ENCODE peak calls at places on chromosomes 6 and 20, in five cellular contexts. U is mammary epithelial cell, D is lower lobe of right lung, Q is breast epithelium, Y is psoas muscle. Z is an unnamed sample. For H3K4me1, the result is how much of the 10 kb centered on the place peaks cover.

GRCh38 chr6:1771324-1771723 is 161.6 kb downstream of the FOXC1 start:
- DNase-seq in D (no peak), Y (no peak), U (peak), Q (no peak), Z (no peak)

GRCh38 chr6:42400031-42400760 is 51.5 kb downstream of the TRERF1 start:
- DNase-seq in D (no peak), U (no peak), Q (no peak), Y (no peak), Z (no peak)

GRCh38 chr6:125014157-125014957 is 52.1 kb downstream of the RNF217 start:
- DNase-seq in Y (no peak), U (peak), Q (no peak), D (no peak), Z (no peak)

GRCh38 chr20:47727170-47727880 is 58.0 kb downstream of the SULF2 start:
- DNase-seq in Y (peak), Q (no peak), U (no peak), D (peak), Z (no peak)

GRCh38 chr6:143405381-143406154 is 44.9 kb downstream of the ADAT2 start:
- DNase-seq in Y (no peak), U (peak), Q (no peak), D (no peak), Z (no peak)

GRCh38 chr6:13573669-13574110 is 711 bp upstream of the SIRT5 start:
- DNase-seq in D (peak), Y (peak), Q (no peak), U (peak), Z (no peak)

GRCh38 chr20:25065044-25065624 is 7.2 kb upstream of the ACSS1 start:
- DNase-seq in Q (no peak), Y (peak), D (no peak), U (no peak), Z (no peak)

GRCh38 chr6:85126448-85127178 is 323.3 kb upstream of the NT5E start:
- DNase-seq in Q (peak), D (peak), U (peak), Y (peak), Z (no peak)

GRCh38 chr20:60862601-60863000 is 389.5 kb upstream of the CDH4 start:
- DNase-seq in Y (no peak), Q (no peak), D (no peak), U (no peak), Z (no peak)

GRCh38 chr6:110020888-110021287 is 42.8 kb downstream of the GPR6 start:
- DNase-seq in D (no peak), U (no peak), Q (no peak), Y (no peak), Z (no peak)

GRCh38 chr6:17585766-17586502 is 14.2 kb upstream of the FAM8A1 start:
- DNase-seq in Y (no peak), Q (no peak), D (peak), U (peak), Z (no peak)

GRCh38 chr20:8089668-8090067 is 42.4 kb upstream of the PLCB1 start:
- DNase-seq in D (no peak), Q (no peak), Y (no peak), U (no peak), Z (no peak)

GRCh38 chr20:13166006-13166405 is 55.1 kb upstream of the ISM1 start:
- DNase-seq in Y (no peak), Q (no peak), U (no peak), D (no peak), Z (no peak)

GRCh38 chr6:6696867-6697531 is 108.5 kb downstream of the LY86 start:
- DNase-seq in Y (peak), U (peak), Q (no peak), D (peak), Z (no peak)
- H3K4me1 ChIP-seq in Y (under half), U (under half), Q (under half), D (half or more), Z (under half)

DNA sequence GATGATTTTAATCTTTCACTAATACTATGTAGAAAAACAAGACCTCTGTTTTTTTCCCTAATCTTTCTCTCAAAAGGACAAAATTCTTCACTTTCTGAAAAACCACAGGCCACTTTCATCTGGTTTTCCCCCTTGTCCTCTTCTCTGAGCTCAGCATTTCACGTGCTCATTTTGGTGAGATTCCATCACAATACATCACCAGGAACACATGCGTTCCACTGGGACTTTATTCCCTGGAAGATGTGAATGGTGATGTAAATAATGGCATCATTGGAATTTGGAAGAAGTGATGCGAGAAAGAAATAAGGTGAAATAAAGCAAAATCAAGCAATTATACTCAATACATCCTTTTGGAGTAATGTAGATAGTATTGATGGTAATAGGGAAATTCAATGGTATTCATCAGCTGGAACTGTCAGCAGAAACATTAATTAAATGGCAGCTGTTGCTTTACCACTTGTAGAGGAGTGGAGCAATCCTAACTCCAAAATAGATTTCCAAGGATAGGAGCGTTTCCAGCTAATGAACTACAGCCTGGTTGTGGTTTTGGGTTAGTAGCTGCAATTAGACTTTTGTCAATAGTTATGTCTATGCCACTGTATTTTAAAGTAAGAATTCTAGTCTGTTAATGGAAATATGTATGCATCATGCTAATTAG is 11.5 kb downstream of the FILIP1 start:
- DNase-seq in Q (no peak), Y (no peak), D (no peak), U (no peak), Z (no peak)
- H3K4me1 ChIP-seq in Q (under half), Y (half or more), D (under half), U (under half), Z (under half)

GRCh38 chr6:2978923-2979322 is 7.6 kb upstream of the SERPINB6 start:
- DNase-seq in Q (peak), Y (no peak), D (no peak), U (no peak), Z (no peak)
- H3K4me1 ChIP-seq in Q (under half), Y (under half), D (under half), U (under half), Z (under half)

GRCh38 chr6:111767752-111768430 is 105.4 kb downstream of the FYN start:
- DNase-seq in Y (no peak), U (no peak), Q (no peak), D (no peak), Z (no peak)

GRCh38 chr6:111766524-111766857 is 106.8 kb downstream of the FYN start:
- DNase-seq in Q (no peak), D (no peak), U (no peak), Y (no peak), Z (no peak)

GRCh38 chr6:111764238-111765182 is 108.7 kb downstream of the FYN start:
- DNase-seq in Y (no peak), Q (peak), D (no peak), U (no peak), Z (no peak)

GRCh38 chr6:111768431-111768770 is 104.9 kb downstream of the FYN start:
- DNase-seq in Y (no peak), U (no peak), D (no peak), Q (no peak), Z (no peak)

GRCh38 chr6:111765681-111766523 is 107.3 kb downstream of the FYN start:
- DNase-seq in Y (no peak), Q (no peak), D (no peak), U (no peak), Z (no peak)
- H3K4me1 ChIP-seq in Y (under half), Q (under half), D (half or more), U (under half), Z (under half)

GRCh38 chr6:128599036-128599435 is 78.6 kb upstream of the PTPRK start:
- DNase-seq in Y (no peak), D (no peak), Q (no peak), U (peak), Z (no peak)
- H3K4me1 ChIP-seq in Y (under half), D (under half), Q (under half), U (half or more), Z (under half)

DNA sequence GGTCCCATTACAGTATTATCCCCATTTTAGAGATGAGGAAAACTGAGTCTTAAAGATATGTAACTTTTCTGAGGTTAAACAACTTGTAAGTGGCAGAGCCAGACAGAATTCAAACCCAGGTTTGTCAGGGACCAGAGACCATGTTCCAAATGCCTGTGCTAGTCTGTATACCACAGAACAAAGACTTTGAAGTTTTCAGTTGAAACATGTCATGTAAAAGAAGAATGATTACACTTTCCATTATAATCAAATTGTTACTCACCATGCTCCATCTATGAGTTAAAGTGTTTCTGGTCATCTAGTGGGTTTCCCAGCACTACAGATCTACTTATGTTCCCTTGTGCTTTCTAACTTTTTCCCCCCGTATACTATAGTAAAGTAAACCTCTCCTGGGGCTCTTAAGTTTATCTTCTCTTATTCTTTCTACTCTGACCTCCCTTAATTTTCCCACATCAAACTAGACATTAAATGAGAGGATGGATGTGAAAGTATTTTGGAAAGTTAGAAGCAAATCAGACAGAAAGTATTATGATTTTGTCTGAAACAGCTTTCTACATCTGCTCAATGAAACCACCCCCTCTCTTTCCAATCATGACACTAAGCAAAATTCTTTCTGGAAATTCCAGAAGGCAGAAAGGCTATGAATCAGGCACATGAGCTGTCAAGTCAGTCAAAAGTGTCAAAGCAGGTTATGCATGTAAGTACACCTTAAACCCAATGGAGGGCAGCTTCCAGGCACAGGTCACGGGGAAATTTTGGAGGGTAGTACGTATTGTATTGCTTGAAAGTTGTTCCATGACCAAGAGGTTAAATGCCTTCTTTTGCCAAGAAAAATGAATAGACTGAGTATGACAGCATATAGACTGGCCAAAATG is 132.7 kb upstream of the MAP3K7 start:
- DNase-seq in U (peak), Y (no peak), D (no peak), Q (no peak), Z (no peak)
- H3K4me1 ChIP-seq in U (under half), Y (under half), D (under half), Q (under half), Z (under half)

Z was measured in thoracic aorta.